ENCODE peak calls at places on chromosomes 12 and 14, in four cellular contexts. N is GM23338, O is left kidney, I is T-helper 17 cell. G is an unnamed sample.
A peak's percentile ranks its signal among the peaks of the same experiment; 100 is the strongest.

GRCh38 chr14:64410084-64410774 is 22.1 kb downstream of the MTHFD1 start:
- DNase-seq in I (no peak), N (peak; percentile 55), O (peak; percentile 60), G (no peak)

GRCh38 chr12:130764475-130765185 is 48.5 kb upstream of the RIMBP2 start:
- DNase-seq in N (no peak), I (no peak), O (peak; percentile 27), G (no peak)

GRCh38 chr12:46494424-46494823 is 121.9 kb upstream of the SLC38A2 start:
- DNase-seq in I (no peak), N (peak; percentile 92), O (peak; percentile 14), G (no peak)

GRCh38 chr14:35406811-35407630 is 2.5 kb upstream of the NFKBIA start:
- DNase-seq in O (peak; percentile 84), I (no peak), N (peak; percentile 84), G (no peak)

GRCh38 chr12:6235499-6235898 is 35.3 kb downstream of the CD9 start:
- DNase-seq in I (no peak), N (no peak), O (peak; percentile 65), G (no peak)

GRCh38 chr12:6613015-6613775 is 6.0 kb upstream of the CHD4 start:
- DNase-seq in N (peak; percentile 61), I (no peak), O (peak; percentile 95), G (peak; percentile 43)

GRCh38 chr14:24441904-24442239 is 704 bp downstream of the SDR39U1 start:
- DNase-seq in N (peak; percentile 64), O (no peak), I (no peak), G (no peak)

GRCh38 chr14:104723651-104724406 is at the start of gene ADSS1:
- DNase-seq in N (peak; percentile 78), O (peak; percentile 78), I (peak; percentile 63), G (peak; percentile 92)

GRCh38 chr14:104868811-104869572 is 3.9 kb downstream of the CEP170B start:
- DNase-seq in I (no peak), O (no peak), N (no peak), G (no peak)

GRCh38 chr12:110901401-110901800 is 19.0 kb downstream of the MYL2 start:
- DNase-seq in I (no peak), O (no peak), N (no peak), G (no peak)

GRCh38 chr12:119710374-119710773 is 42.4 kb downstream of the PRKAB1 start:
- DNase-seq in I (no peak), O (peak; percentile 90), N (no peak), G (no peak)

G was measured in GM10248.